ENCODE peak calls at places on chromosomes 1 and 21, in six cellular contexts. F is fibroblast of lung, O is Peyer's patch, J is tibial nerve, W is AG04450, Z is lung. U is an unnamed sample.

GRCh38 chr1:162391790-162392563 is 10.4 kb downstream of the C1orf226 start:
- DNase-seq in F (peak), O (peak), J (no peak), W (no peak), Z (no peak), U (peak)

GRCh38 chr1:25619101-25619890 is 2.7 kb downstream of the MAN1C1 start:
- DNase-seq in F (peak), O (peak), J (no peak), W (no peak), Z (no peak), U (peak)

GRCh38 chr1:243758647-243759046 is 91.4 kb downstream of the AKT3 start:
- DNase-seq in F (no peak), O (no peak), J (no peak), W (no peak), Z (no peak), U (no peak)

GRCh38 chr1:219659005-219659632 is 46.2 kb upstream of the ZC3H11B start:
- DNase-seq in F (no peak), O (no peak), J (no peak), W (no peak), Z (no peak), U (peak)

GRCh38 chr1:184483101-184483813 is 96.4 kb downstream of the C1orf21 start:
- DNase-seq in F (peak), O (peak), J (peak), W (peak), Z (peak), U (peak)

GRCh38 chr1:12600880-12601633 is 17.0 kb downstream of the DHRS3 start:
- DNase-seq in F (no peak), O (peak), J (no peak), W (no peak), Z (peak), U (peak)

GRCh38 chr1:169694304-169694703 is 17.1 kb downstream of the SELL start:
- DNase-seq in F (no peak), O (peak), J (no peak), W (no peak), Z (no peak), U (no peak)

GRCh38 chr1:113905435-113905861 is 322 bp downstream of the DCLRE1B start:
- DNase-seq in F (no peak), O (no peak), J (peak), W (no peak), Z (no peak), U (no peak)

GRCh38 chr1:231699769-231700168 is 73.2 kb downstream of the DISC1 start:
- DNase-seq in F (peak), O (no peak), J (no peak), W (no peak), Z (no peak), U (no peak)

GRCh38 chr1:186896211-186896610 is 67.5 kb downstream of the PLA2G4A start:
- DNase-seq in F (no peak), O (no peak), J (no peak), W (no peak), Z (no peak), U (peak)

GRCh38 chr1:171627020-171627419 is 5.0 kb downstream of the MYOCOS start:
- DNase-seq in F (no peak), O (no peak), J (no peak), W (no peak), Z (no peak), U (no peak)

GRCh38 chr1:33876970-33877680 is 13.2 kb downstream of the HMGB4 start:
- DNase-seq in F (no peak), O (no peak), J (no peak), W (peak), Z (peak), U (no peak)

GRCh38 chr1:12276225-12276624 is 46.4 kb downstream of the VPS13D start:
- DNase-seq in F (peak), O (peak), J (no peak), W (no peak), Z (no peak), U (peak)

GRCh38 chr1:235079443-235079967 is 49.1 kb downstream of the TOMM20 start:
- DNase-seq in F (no peak), O (peak), J (no peak), W (no peak), Z (peak), U (no peak)

GRCh38 chr1:172600615-172601014 is 58.3 kb upstream of the FASLG start:
- DNase-seq in F (no peak), O (no peak), J (no peak), W (no peak), Z (no peak), U (no peak)

GRCh38 chr1:17587693-17588047 is 48.2 kb downstream of the ARHGEF10L start:
- DNase-seq in F (peak), O (no peak), J (no peak), W (no peak), Z (no peak), U (peak)

GRCh38 chr1:184576822-184577790 is 177.6 kb downstream of the EDEM3 start:
- DNase-seq in F (no peak), O (no peak), J (no peak), W (no peak), Z (no peak), U (no peak)

DNA sequence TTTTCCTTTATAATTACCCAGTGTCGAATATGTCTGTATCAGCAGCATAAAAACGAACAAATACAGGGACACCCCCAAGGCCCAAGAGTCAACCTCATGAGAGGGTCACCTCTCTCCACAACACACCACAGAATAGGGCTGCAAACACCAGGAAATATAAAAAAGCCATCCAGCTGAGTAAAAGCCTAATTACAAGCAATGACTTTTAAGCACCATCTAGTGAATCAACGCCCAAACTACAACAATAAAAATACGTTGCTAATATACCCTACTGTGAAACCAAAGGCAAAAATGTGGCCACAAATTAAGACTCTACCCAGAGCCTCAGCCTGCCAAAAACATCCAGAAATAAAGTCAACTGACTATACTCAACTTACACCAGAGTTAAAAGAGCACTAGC is 817.9 kb upstream of the NEGR1 start:
- DNase-seq in F (no peak), O (no peak), J (no peak), W (no peak), Z (no peak), U (no peak)
- TF ChIP-seq CTCF in F (no peak), O (no peak), J (no peak), W (no peak), Z (no peak), U (no peak)

GRCh38 chr1:1460540-1461130 is 10.9 kb upstream of the ATAD3B start:
- DNase-seq in F (no peak), O (no peak), J (no peak), W (no peak), Z (no peak), U (no peak)

GRCh38 chr1:1463312-1463711 is 8.3 kb upstream of the ATAD3B start:
- DNase-seq in F (no peak), O (no peak), J (no peak), W (no peak), Z (no peak), U (no peak)

GRCh38 chr1:1462318-1462966 is 9.1 kb upstream of the ATAD3B start:
- DNase-seq in F (no peak), O (peak), J (no peak), W (no peak), Z (peak), U (peak)

GRCh38 chr1:1461721-1462317 is 9.7 kb upstream of the ATAD3B start:
- DNase-seq in F (no peak), O (no peak), J (no peak), W (no peak), Z (no peak), U (no peak)
- H3K4me3 ChIP-seq in F (no peak), O (peak), J (no peak), W (no peak), Z (no peak), U (no peak)

GRCh38 chr1:32622806-32623694 is 27.3 kb downstream of the ZBTB8OS start:
- DNase-seq in F (no peak), O (no peak), J (no peak), W (no peak), Z (no peak), U (no peak)

GRCh38 chr1:32618673-32619221 is 31.6 kb downstream of the ZBTB8OS start:
- DNase-seq in F (peak), O (no peak), J (no peak), W (no peak), Z (no peak), U (peak)

GRCh38 chr1:32622205-32622604 is 28.1 kb downstream of the ZBTB8OS start:
- DNase-seq in F (no peak), O (no peak), J (no peak), W (no peak), Z (no peak), U (no peak)

GRCh38 chr1:32623775-32624174 is 26.6 kb downstream of the ZBTB8OS start:
- DNase-seq in F (no peak), O (no peak), J (no peak), W (no peak), Z (no peak), U (no peak)

GRCh38 chr1:32619701-32620485 is 30.5 kb downstream of the ZBTB8OS start:
- DNase-seq in F (peak), O (no peak), J (peak), W (no peak), Z (no peak), U (peak)
- TF ChIP-seq CTCF in F (peak), O (no peak), J (no peak), W (peak), Z (no peak), U (peak)

GRCh38 chr1:54476231-54477109 is 70.3 kb upstream of the SSBP3 start:
- DNase-seq in F (peak), O (no peak), J (no peak), W (no peak), Z (no peak), U (peak)

GRCh38 chr1:54471588-54471987 is 65.4 kb upstream of the SSBP3 start:
- DNase-seq in F (no peak), O (no peak), J (no peak), W (no peak), Z (no peak), U (no peak)

GRCh38 chr1:54477153-54477561 is 70.9 kb upstream of the ACOT11 start:
- DNase-seq in F (no peak), O (no peak), J (no peak), W (no peak), Z (no peak), U (no peak)

GRCh38 chr1:54475357-54476230 is 69.4 kb upstream of the SSBP3 start:
- DNase-seq in F (no peak), O (peak), J (no peak), W (no peak), Z (no peak), U (no peak)

GRCh38 chr1:54474500-54475235 is 68.5 kb upstream of the SSBP3 start:
- DNase-seq in F (no peak), O (peak), J (no peak), W (no peak), Z (no peak), U (no peak)
- H3K4me3 ChIP-seq in F (peak), O (peak), J (peak), W (peak), Z (no peak), U (no peak)

GRCh38 chr21:29092102-29092959 is 18.9 kb upstream of the CCT8 start:
- DNase-seq in F (peak), O (peak), J (no peak), W (no peak), Z (no peak), U (peak)
- TF ChIP-seq CTCF in F (peak), O (no peak), J (no peak), W (peak), Z (no peak), U (peak)

GRCh38 chr1:196777603-196778002 is 3.0 kb downstream of the CFHR3 start:
- DNase-seq in F (no peak), O (no peak), J (no peak), W (no peak), Z (no peak), U (no peak)
- H3K4me3 ChIP-seq in F (no peak), O (no peak), J (no peak), W (no peak), Z (no peak), U (no peak)

DNA sequence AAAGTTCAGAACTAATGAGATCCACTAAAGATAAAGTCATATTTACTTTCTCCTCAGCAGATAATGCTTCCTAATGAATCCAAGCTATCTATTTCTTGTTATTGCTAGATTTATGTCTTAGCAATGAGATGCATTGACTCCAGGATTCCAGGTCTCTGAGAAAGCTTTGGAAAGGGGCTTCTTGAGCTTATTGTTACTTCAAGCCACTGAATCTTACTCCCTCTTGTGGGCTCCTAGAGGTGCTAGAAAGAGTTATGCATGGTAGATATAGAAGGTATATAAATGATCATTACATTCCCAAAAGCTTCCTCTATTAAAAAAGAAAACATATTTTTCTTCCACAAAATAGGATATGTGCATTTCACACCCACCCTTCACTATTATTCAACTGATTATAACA is 246.4 kb upstream of the ADAMTS5 start:
- DNase-seq in F (peak), O (no peak), J (no peak), W (no peak), Z (no peak), U (peak)
- TF ChIP-seq CTCF in F (peak), O (no peak), J (no peak), W (peak), Z (no peak), U (peak)

DNA sequence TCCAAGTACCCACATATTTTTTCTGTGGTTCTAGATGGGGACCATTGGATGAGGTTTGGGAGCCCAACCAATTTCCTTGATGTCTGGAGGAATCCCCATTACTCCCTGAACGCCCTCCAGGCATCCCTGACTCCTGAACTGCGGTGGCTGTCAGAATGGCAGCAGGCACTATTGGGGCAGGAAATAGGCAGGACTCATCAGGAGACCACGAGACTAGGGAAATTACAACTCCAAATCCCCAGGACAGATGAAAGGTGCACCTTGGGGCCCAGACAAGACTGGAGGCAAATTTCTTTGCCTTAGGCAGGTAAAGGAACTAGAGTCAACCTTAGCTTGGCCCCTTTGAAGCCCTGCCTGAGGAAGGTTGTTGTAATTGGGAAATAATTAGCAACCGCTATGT is 1.1 kb downstream of the CGN start:
- DNase-seq in F (no peak), O (no peak), J (no peak), W (no peak), Z (no peak), U (no peak)
- H3K4me3 ChIP-seq in F (no peak), O (peak), J (peak), W (no peak), Z (no peak), U (no peak)

DNA sequence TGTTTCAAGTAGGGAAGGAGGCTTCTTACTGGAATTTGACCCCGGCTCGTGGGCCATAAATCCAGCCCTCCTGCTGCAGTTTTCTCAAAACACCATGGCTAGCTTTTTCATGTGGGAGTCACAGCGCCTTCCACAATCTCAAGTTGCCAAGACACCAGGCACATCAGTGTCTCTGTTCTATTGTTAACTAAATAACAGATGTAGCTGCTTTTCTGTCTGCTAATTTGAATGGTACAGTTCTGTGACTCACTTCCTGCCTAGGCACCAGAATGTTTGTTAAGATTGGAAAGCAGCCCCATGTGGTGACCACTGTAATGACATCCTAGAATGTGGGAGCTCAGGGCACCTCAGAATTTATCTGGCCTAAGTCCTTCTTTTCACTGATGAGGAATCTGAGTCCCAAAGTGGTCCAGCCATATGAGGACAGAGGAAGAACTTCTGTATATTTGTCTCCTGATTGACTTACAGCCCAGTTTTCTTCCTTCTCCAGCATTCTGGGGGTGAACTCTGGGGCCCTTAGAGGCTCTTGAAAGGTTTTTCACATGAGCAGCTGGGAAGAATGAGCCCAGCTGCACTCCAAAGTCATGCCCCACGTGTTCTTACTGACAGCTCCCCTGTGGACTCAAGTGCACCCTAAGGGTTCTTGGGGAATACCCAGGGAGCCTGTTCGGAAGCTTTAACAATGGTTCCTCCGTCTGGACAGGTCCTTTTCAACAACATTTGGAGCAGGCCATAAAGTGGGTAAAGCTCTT is 27.5 kb downstream of the TRIM45 start:
- DNase-seq in F (peak), O (peak), J (no peak), W (no peak), Z (peak), U (peak)
- TF ChIP-seq CTCF in F (peak), O (peak), J (no peak), W (peak), Z (no peak), U (peak)

U was measured in fibroblast of pulmonary artery.